ENCODE peak calls at places on chromosome 16, in seven cellular contexts. F is GM23338; L is cardiac muscle cell; R is transverse colon; D is A673; A is thoracic aorta; T is CD8-positive, alpha-beta memory T cell. X is an unnamed sample. For H3K4me1, the result is how much of the 10 kb centered on the place peaks cover.

GRCh38 chr16:56519459-56520250 is at the start of gene BBS2:
- DNase-seq in T (peak), L (peak), A (peak), R (peak), D (peak), F (peak), X (peak)

GRCh38 chr16:70529051-70529777 is 5.6 kb downstream of the SF3B3 start:
- DNase-seq in T (no peak), R (no peak), A (no peak), F (peak), D (peak), L (no peak), X (peak)

GRCh38 chr16:89417352-89417751 is 73.0 kb downstream of the ANKRD11 start:
- DNase-seq in L (no peak), T (no peak), R (no peak), F (no peak), A (no peak), D (no peak), X (no peak)

GRCh38 chr16:29868396-29868795 is 5.4 kb upstream of the CDIPT start:
- DNase-seq in D (no peak), T (no peak), A (no peak), F (no peak), L (no peak), R (no peak), X (no peak)

GRCh38 chr16:69453936-69454335 is 29.5 kb downstream of the CYB5B start:
- DNase-seq in F (no peak), R (no peak), D (no peak), A (no peak), T (no peak), L (no peak), X (no peak)

GRCh38 chr16:49811630-49812334 is 44.1 kb downstream of the ZNF423 start:
- DNase-seq in D (no peak), L (peak), T (no peak), A (no peak), F (peak), R (no peak), X (peak)

GRCh38 chr16:50696575-50697420 is 3.4 kb downstream of the NOD2 start:
- DNase-seq in R (peak), L (no peak), T (peak), F (no peak), A (peak), D (no peak), X (no peak)

GRCh38 chr16:8850279-8850885 is 18.4 kb downstream of the CARHSP1 start:
- DNase-seq in A (no peak), R (no peak), F (no peak), T (no peak), D (no peak), L (no peak), X (peak)

GRCh38 chr16:70588565-70588964 is 57.8 kb upstream of the IL34 start:
- DNase-seq in L (no peak), F (no peak), A (no peak), R (no peak), T (no peak), D (no peak), X (peak)

GRCh38 chr16:50457979-50458461 is 89.2 kb upstream of the BRD7 start:
- DNase-seq in D (no peak), T (no peak), R (no peak), A (no peak), F (peak), L (no peak), X (no peak)

GRCh38 chr16:28925386-28926228 is 569 bp upstream of the RABEP2 start:
- DNase-seq in F (peak), D (peak), T (peak), A (peak), L (peak), R (peak), X (peak)

GRCh38 chr16:67936124-67936875 is at the start of gene PSMB10:
- DNase-seq in F (peak), T (no peak), R (no peak), A (no peak), L (peak), D (peak), X (peak)

GRCh38 chr16:66970775-66971725 is 10.0 kb downstream of the CES3 start:
- DNase-seq in F (no peak), R (no peak), A (no peak), L (no peak), D (no peak), T (no peak), X (no peak)

GRCh38 chr16:48627148-48627547 is 17.2 kb upstream of the N4BP1 start:
- DNase-seq in F (no peak), R (no peak), T (no peak), L (no peak), D (no peak), A (no peak), X (no peak)

DNA sequence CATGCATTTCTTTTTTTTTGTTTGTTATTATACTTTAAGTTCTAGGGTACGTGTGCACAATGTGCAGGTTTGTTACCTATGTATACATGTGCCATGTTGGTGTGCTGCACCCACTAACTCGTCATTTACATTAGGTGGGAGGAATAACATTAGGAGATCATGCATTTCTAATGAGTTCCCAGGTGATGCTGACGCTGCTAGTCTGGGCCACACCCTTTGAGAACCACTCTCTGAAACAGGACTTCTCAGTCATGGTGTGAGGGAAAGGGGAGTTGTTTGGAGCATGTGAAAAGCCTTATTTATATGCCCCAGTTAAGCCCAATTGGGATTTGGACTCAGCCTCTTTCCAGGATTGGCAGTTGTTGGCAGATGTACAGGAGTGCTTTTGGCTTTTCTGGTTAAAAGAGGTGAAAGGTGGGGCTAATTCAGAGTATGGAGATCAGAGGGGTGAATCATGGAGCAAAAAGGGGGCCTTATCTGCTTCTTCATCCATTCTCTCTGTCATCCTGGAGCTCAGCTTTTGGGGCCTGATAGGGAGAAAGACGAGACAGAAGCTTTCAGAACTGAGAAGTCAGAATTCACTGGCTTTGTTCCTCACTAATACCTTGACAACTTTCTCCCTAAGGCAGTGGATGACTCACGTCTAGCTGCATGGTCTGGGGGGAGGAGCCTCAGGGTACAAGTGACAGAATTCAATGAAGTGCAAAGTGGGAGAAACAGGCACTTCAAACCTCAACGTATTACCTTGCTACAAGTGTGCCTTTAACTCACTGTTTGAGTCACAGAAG is 180.0 kb upstream of the CACNG3 start:
- DNase-seq in A (no peak), D (peak), R (no peak), L (peak), F (peak), T (no peak), X (no peak)
- H3K4me1 ChIP-seq in A (under half), D (under half), R (under half), L (under half), F (under half), T (under half), X (under half)

DNA sequence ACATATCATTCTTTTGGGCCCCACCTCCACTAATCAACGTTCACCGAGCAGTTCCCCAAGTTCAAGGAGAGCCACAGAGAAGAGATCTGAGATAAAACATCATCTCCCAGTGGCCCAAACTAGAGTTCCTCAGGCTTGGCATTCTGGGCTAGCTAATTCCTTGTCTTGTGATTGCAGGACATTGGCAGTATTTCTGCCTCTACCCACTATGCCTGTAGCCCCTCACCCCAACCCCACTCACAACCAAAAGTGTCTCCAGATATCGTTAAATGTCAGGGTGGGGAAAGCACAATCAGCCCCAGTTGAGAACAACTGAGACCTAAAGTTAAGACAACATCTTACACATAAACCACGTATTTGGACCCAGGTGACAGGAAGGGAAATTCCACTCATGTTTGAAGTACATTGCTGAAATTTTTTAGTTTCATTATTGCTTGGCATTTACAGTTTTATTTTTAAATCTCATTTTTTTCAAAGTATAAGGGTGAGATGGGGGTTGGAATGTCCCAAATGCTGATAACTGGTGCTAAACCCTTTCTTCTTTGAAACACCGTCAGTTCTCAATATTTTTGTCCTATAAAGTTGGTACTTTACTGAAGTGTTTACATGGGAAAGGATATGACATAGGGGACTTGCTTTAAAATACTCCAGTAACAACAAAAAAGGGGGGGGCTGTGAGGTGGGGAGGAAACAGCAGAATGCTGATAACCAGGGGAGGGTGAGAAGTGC is 13.6 kb downstream of the ZC3H7A start:
- DNase-seq in D (no peak), A (no peak), R (no peak), T (peak), F (no peak), L (no peak), X (peak)
- H3K4me3 ChIP-seq in D (no peak), A (peak), R (peak), T (peak), F (no peak), L (no peak), X (peak)

GRCh38 chr16:11794447-11794846 is 2.6 kb downstream of the ZC3H7A start:
- DNase-seq in F (no peak), R (no peak), T (no peak), D (no peak), A (no peak), L (no peak), X (no peak)
- H3K4me1 ChIP-seq in F (under half), R (half or more), T (half or more), D (under half), A (half or more), L (half or more), X (half or more)

GRCh38 chr16:86597880-86598606 is 19.7 kb downstream of the FOXL1 start:
- DNase-seq in A (no peak), R (no peak), F (no peak), D (peak), T (no peak), L (no peak), X (peak)

GRCh38 chr16:86598607-86599318 is 20.4 kb downstream of the FOXL1 start:
- DNase-seq in L (no peak), R (no peak), D (no peak), A (no peak), F (no peak), T (no peak), X (peak)

GRCh38 chr16:86604436-86605220 is 26.3 kb downstream of the FOXL1 start:
- DNase-seq in T (peak), L (no peak), R (no peak), A (no peak), F (no peak), D (no peak), X (no peak)

GRCh38 chr16:86602521-86602920 is 24.2 kb downstream of the FOXL1 start:
- DNase-seq in R (no peak), L (no peak), T (no peak), A (no peak), F (no peak), D (no peak), X (no peak)

GRCh38 chr16:86601356-86601755 is 23.0 kb downstream of the FOXL1 start:
- DNase-seq in T (no peak), R (no peak), A (no peak), D (no peak), F (no peak), L (no peak), X (no peak)
- H3K4me3 ChIP-seq in T (no peak), R (no peak), A (no peak), D (no peak), F (no peak), L (no peak), X (no peak)

GRCh38 chr16:85505794-85506339 is 107.3 kb upstream of the GSE1 start:
- DNase-seq in D (no peak), L (no peak), T (no peak), F (no peak), R (no peak), A (no peak), X (no peak)
- H3K4me1 ChIP-seq in D (under half), L (under half), T (under half), F (under half), R (under half), A (under half), X (under half)

DNA sequence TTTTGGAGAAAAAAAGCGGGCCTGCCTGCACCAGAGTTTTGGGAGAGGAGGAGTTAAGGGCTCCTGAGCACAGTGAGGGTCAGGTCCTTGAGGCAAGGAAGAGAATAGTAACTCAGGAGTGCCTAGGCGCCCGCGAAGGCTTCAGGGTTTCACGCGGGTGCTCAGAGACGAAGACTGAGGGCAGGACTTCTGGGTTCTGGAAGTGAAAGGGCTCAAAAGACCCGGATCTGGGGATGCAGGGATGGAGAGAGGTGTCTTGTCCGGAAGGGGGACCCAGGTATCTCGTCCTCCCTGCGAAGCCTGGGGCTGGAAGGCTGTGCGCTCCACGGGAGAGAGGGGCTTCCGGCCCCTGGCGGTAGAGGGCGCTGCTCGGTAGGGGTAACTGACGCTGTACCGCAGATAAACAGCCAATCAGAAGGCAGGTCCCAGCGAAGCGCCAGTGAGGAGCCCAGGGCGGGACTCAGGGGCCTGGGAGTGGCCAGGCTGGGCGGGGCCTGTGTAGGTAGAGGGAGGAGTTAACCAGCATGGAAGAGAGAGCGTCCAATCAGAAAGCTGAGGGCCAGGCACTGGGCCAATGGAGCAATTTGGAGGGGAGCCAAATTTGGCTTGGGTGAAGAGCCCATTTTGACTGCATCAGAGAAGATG is 729 bp downstream of the TGFB1I1 start:
- DNase-seq in D (peak), R (peak), T (peak), F (peak), A (peak), L (peak), X (peak)
- H3K4me3 ChIP-seq in D (peak), R (peak), T (peak), F (peak), A (peak), L (peak), X (peak)

DNA sequence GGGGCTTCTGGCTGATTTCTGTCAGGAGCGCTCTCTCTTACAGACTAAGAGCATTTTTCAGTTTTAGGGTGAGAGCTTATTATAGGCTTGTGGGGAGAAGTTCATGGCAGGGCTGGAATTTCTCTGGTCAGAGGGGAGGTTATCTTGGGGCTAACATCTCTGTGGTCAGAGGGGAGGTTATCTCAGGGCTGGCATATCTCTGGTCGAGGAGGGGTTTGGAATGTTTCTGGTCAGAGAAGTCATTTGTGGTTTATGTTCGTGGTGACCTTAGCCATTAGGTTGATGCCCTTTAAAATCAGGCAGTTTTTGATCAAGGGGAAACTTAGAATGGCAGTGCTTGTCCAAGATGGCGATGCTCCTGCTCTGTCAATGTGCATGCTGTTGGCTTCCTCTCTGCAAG is 10.8 kb upstream of the USP31 start:
- DNase-seq in L (no peak), A (no peak), D (no peak), F (no peak), T (no peak), R (no peak), X (no peak)
- H3K4me1 ChIP-seq in L (under half), A (under half), D (under half), F (under half), T (under half), R (under half), X (under half)

GRCh38 chr16:57668630-57669475 is 747 bp downstream of the ADGRG3 start:
- DNase-seq in R (no peak), A (no peak), L (no peak), F (no peak), D (no peak), T (no peak), X (no peak)
- H3K4me3 ChIP-seq in R (no peak), A (no peak), L (no peak), F (no peak), D (no peak), T (no peak), X (no peak)

GRCh38 chr16:23900480-23901177 is 64.8 kb downstream of the PRKCB start:
- DNase-seq in L (no peak), D (peak), F (no peak), A (no peak), T (no peak), R (no peak), X (no peak)
- H3K4me1 ChIP-seq in L (under half), D (half or more), F (under half), A (under half), T (under half), R (under half), X (under half)

DNA sequence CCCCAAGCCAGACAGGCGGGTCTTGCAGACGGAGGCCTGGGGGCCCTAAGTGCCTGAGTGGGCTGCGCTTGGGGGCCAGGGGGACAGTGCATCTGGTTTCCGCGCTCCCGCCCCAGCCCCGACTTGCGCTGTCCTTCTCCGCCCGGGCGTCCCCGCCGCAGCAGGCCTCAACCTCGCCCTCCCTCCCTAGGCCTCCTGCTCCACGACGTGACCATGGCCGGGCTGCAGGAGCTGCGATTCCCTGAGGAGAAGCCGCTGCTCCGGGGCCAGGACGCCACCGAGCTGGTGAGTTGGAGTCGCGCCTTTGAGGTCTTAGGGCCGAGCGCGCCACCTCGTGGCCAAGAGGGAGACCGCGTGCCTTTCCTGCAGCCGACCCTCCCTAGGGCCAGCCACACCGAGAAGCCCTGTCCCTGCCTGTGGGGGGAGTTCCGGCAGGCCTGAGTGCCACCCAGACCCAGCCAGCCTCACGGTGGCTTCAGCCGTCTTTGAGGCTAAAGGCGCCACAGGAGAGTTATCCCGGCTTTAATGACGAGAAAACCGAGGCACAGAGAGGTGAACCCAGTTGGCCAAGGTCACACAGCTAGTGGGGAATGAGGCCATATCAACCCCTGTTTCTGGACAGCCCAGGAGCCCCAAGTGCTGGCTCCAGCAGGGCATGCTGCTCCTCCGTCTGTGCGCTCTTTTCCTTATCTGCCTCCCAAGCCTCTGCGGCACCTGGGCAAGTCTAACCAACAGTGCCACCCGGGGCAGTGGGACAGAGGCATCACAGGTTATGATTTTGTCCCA is 12.2 kb upstream of the NDRG4 start:
- DNase-seq in R (peak), F (peak), T (peak), L (peak), A (no peak), D (peak), X (peak)
- H3K4me3 ChIP-seq in R (no peak), F (peak), T (no peak), L (no peak), A (peak), D (no peak), X (peak)